ENCODE peak calls at places on chromosomes 3 and 15, in four cellular contexts. J, W, Q and F are unnamed samples.

GRCh38 chr3:65785065-65785645 is 253.6 kb downstream of the MAGI1 start:
- DNase-seq in J (no peak), W (no peak), Q (peak; percentile 12), F (no peak)

GRCh38 chr15:57784081-57784488 is 77.6 kb downstream of the POLR2M start:
- DNase-seq in J (no peak), W (no peak), Q (peak; percentile 13), F (no peak)

GRCh38 chr15:83292317-83292716 is 7.9 kb upstream of the BNC1 start:
- DNase-seq in J (no peak), W (no peak), Q (no peak), F (no peak)

GRCh38 chr3:47266709-47267489 is 15.7 kb downstream of the KIF9 start:
- DNase-seq in J (peak; percentile 63), W (no peak), Q (peak; percentile 87), F (peak; percentile 77)

GRCh38 chr3:127034195-127034989 is 51.5 kb downstream of the PLXNA1 start:
- DNase-seq in J (no peak), W (no peak), Q (no peak), F (no peak)

GRCh38 chr3:106795553-106795952 is 581.7 kb upstream of the CCDC54 start:
- DNase-seq in J (no peak), W (no peak), Q (no peak), F (no peak)

GRCh38 chr3:126468028-126468891 is 7.4 kb downstream of the ZXDC start:
- DNase-seq in J (no peak), W (no peak), Q (no peak), F (no peak)

GRCh38 chr3:190671658-190672057 is 157.8 kb downstream of the IL1RAP start:
- DNase-seq in J (no peak), W (no peak), Q (no peak), F (no peak)

GRCh38 chr15:71337197-71337845 is 222.1 kb downstream of the THSD4 start:
- DNase-seq in J (no peak), W (no peak), Q (no peak), F (no peak)

GRCh38 chr15:40249477-40250303 is 10.8 kb downstream of the PAK6 start:
- DNase-seq in J (no peak), W (no peak), Q (no peak), F (no peak)

GRCh38 chr15:69120732-69121131 is 39.7 kb upstream of the GLCE start:
- DNase-seq in J (no peak), W (no peak), Q (no peak), F (no peak)

GRCh38 chr3:189108032-189108431 is 63.7 kb upstream of the TPRG1 start:
- DNase-seq in J (no peak), W (no peak), Q (no peak), F (no peak)

GRCh38 chr3:55330355-55330754 is 156.8 kb downstream of the WNT5A start:
- DNase-seq in J (no peak), W (no peak), Q (no peak), F (no peak)

GRCh38 chr15:48437178-48437577 is 105.9 kb downstream of the DUT start:
- DNase-seq in J (no peak), W (no peak), Q (no peak), F (no peak)

GRCh38 chr3:139113231-139113749 is 68.6 kb upstream of the PRR23C start:
- DNase-seq in J (no peak), W (peak; percentile 45), Q (no peak), F (no peak)

GRCh38 chr3:45084820-45085816 is 59.0 kb downstream of the CLEC3B start:
- DNase-seq in J (no peak), W (no peak), Q (no peak), F (no peak)

GRCh38 chr15:41861736-41862356 is 23.2 kb downstream of the PLA2G4B start:
- DNase-seq in J (no peak), W (no peak), Q (no peak), F (no peak)

GRCh38 chr3:129467934-129468333 is 27.9 kb downstream of the IFT122 start:
- DNase-seq in J (no peak), W (no peak), Q (no peak), F (no peak)

GRCh38 chr3:13669457-13669856 is 120.5 kb downstream of the FBLN2 start:
- DNase-seq in J (no peak), W (no peak), Q (no peak), F (no peak)

GRCh38 chr3:9211155-9211950 is 38.1 kb downstream of the SRGAP3 start:
- DNase-seq in J (no peak), W (no peak), Q (no peak), F (no peak)

GRCh38 chr3:43389388-43390254 is 103.3 kb downstream of the SNRK start:
- DNase-seq in J (peak; percentile 47), W (no peak), Q (peak; percentile 45), F (no peak)

GRCh38 chr15:28125673-28126651 is 26.8 kb upstream of the OCA2 start:
- DNase-seq in J (no peak), W (no peak), Q (peak; percentile 66), F (no peak)

GRCh38 chr3:45056608-45057301 is 30.7 kb downstream of the CLEC3B start:
- DNase-seq in J (no peak), W (no peak), Q (no peak), F (no peak)

GRCh38 chr3:56952846-56953245 is 107.6 kb upstream of the SPATA12 start:
- DNase-seq in J (peak; percentile 33), W (no peak), Q (no peak), F (no peak)

GRCh38 chr3:28476194-28476593 is 127.6 kb upstream of the AZI2 start:
- DNase-seq in J (no peak), W (no peak), Q (no peak), F (no peak)

GRCh38 chr15:94476681-94477080 is 245.3 kb downstream of the MCTP2 start:
- DNase-seq in J (no peak), W (no peak), Q (no peak), F (no peak)

GRCh38 chr3:81995334-81995733 is 233.9 kb upstream of the GBE1 start:
- DNase-seq in J (no peak), W (no peak), Q (no peak), F (no peak)

GRCh38 chr3:52153389-52154096 is 680 bp downstream of the POC1A start:
- DNase-seq in J (peak; percentile 59), W (peak; percentile 71), Q (no peak), F (no peak)

GRCh38 chr15:31353931-31354330 is 27.3 kb downstream of the KLF13 start:
- DNase-seq in J (no peak), W (no peak), Q (no peak), F (no peak)

GRCh38 chr3:189911001-189911400 is 209.7 kb downstream of the P3H2 start:
- DNase-seq in J (no peak), W (no peak), Q (no peak), F (no peak)

GRCh38 chr3:28743843-28744242 is 395.2 kb upstream of the AZI2 start:
- DNase-seq in J (no peak), W (no peak), Q (no peak), F (no peak)

GRCh38 chr3:188584958-188585689 is 431.2 kb downstream of the LPP start:
- DNase-seq in J (no peak), W (no peak), Q (no peak), F (no peak)

GRCh38 chr3:59517448-59517847 is 467.6 kb upstream of the CFAP20DC start:
- DNase-seq in J (no peak), W (no peak), Q (no peak), F (no peak)

GRCh38 chr15:28996953-28997352 is 111.2 kb downstream of the APBA2 start:
- DNase-seq in J (no peak), W (no peak), Q (no peak), F (no peak)

GRCh38 chr3:169777822-169778221 is 4.6 kb downstream of the MYNN start:
- DNase-seq in J (no peak), W (no peak), Q (no peak), F (no peak)

GRCh38 chr3:169787120-169787519 is 13.9 kb downstream of the MYNN start:
- DNase-seq in J (no peak), W (no peak), Q (no peak), F (no peak)

GRCh38 chr3:169780738-169781137 is 7.5 kb downstream of the MYNN start:
- DNase-seq in J (no peak), W (no peak), Q (no peak), F (no peak)

GRCh38 chr3:169781209-169781855 is 8.1 kb downstream of the MYNN start:
- DNase-seq in J (no peak), W (no peak), Q (no peak), F (no peak)
- H3K36me3 ChIP-seq in J (no peaks in the 10 kb centered on the region), W (peaks cover 65% of the 10 kb centered on the region), Q (no peaks in the 10 kb centered on the region), F (no peaks in the 10 kb centered on the region)

GRCh38 chr3:173092038-173092437 is 49.0 kb downstream of the SPATA16 start:
- DNase-seq in J (no peak), W (no peak), Q (no peak), F (no peak)
- TF ChIP-seq EP300 in J (no peak), W (no peak), Q (no peak), F (no peak)

GRCh38 chr3:42204867-42205599 is 61.0 kb downstream of the CCK start:
- DNase-seq in J (no peak), W (no peak), Q (no peak), F (no peak)
- H3K36me3 ChIP-seq in J (no peaks in the 10 kb centered on the region), W (peaks cover 22% of the 10 kb centered on the region), Q (no peaks in the 10 kb centered on the region), F (no peaks in the 10 kb centered on the region)

DNA sequence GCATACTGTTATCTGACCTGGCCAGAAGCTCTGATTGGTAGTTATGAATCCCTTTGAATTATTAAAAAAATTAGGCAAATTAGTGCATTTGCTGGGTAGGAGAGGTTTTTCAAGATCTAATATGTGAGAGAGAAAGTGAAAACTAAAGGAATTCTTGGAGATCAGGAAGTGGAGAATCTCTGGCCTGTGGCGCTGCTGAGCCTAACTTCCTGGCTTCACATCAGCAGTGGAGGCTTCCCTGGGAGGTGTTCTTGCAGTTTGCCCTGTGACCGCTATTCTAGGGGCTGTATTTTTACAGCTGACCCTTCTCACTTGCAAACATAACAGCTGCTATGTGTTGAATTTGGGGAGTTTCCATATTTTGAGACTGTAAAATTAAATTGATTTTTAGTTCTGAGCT is 166.4 kb downstream of the ATG7 start:
- DNase-seq in J (no peak), W (no peak), Q (peak; percentile 29), F (peak; percentile 60)
- TF ChIP-seq EP300 in J (no peak), W (no peak), Q (peak; percentile 21), F (no peak)

GRCh38 chr15:78290222-78290621 is 9.2 kb downstream of the SKIC8 start:
- DNase-seq in J (no peak), W (no peak), Q (no peak), F (no peak)

GRCh38 chr15:78292219-78292618 is 7.2 kb downstream of the SKIC8 start:
- DNase-seq in J (no peak), W (no peak), Q (no peak), F (no peak)

GRCh38 chr15:78291698-78292097 is 7.7 kb downstream of the SKIC8 start:
- DNase-seq in J (no peak), W (no peak), Q (no peak), F (no peak)

GRCh38 chr15:78291052-78291451 is 8.4 kb downstream of the SKIC8 start:
- DNase-seq in J (no peak), W (no peak), Q (no peak), F (no peak)
- H3K36me3 ChIP-seq in J (no peaks in the 10 kb centered on the region), W (peaks cover 5% of the 10 kb centered on the region), Q (no peaks in the 10 kb centered on the region), F (no peaks in the 10 kb centered on the region)